ENCODE peak calls at places on chromosomes 12 and 14, in nine cellular contexts. K is breast epithelium, P is foreskin fibroblast, Y is fibroblast of pulmonary artery, E is mesothelial cell of epicardium, H is astrocyte of the cerebellum, J is epithelial cell of esophagus, C is HFFc6, F is cardiac muscle cell. Q is an unnamed sample.

GRCh38 chr14:36940476-36940875 is 231.9 kb downstream of the SLC25A21 start:
- DNase-seq in H (no peak), K (no peak), C (no peak), E (no peak), J (no peak), Y (peak; percentile 4), P (no peak), F (no peak), Q (no peak)

GRCh38 chr12:3897400-3897910 is 24.3 kb upstream of the PARP11 start:
- DNase-seq in E (no peak), K (no peak), Y (no peak), H (no peak), P (no peak), F (no peak), C (no peak), J (no peak), Q (no peak)

GRCh38 chr14:79809849-79810612 is 401.3 kb downstream of the DIO2 start:
- DNase-seq in J (peak; percentile 22), P (no peak), E (no peak), K (no peak), H (no peak), C (no peak), Y (peak; percentile 25), F (peak; percentile 6), Q (no peak)

GRCh38 chr14:94767321-94767878 is 2.5 kb downstream of the GSC start:
- DNase-seq in E (no peak), P (no peak), Y (no peak), H (no peak), C (no peak), K (no peak), F (no peak), J (no peak), Q (no peak)

GRCh38 chr12:85466906-85467305 is 186.9 kb downstream of the ALX1 start:
- DNase-seq in C (no peak), F (no peak), E (no peak), J (peak; percentile 62), H (peak; percentile 5), Y (peak; percentile 35), K (no peak), P (no peak), Q (no peak)

GRCh38 chr12:76199808-76200207 is 115.3 kb upstream of the NAP1L1 start:
- DNase-seq in P (peak; percentile 46), J (no peak), K (no peak), C (peak; percentile 52), Y (peak; percentile 69), F (peak; percentile 75), H (peak; percentile 63), E (no peak), Q (no peak)

GRCh38 chr12:109716512-109717389 is 3.1 kb downstream of the FAM222A start:
- DNase-seq in Y (no peak), E (no peak), K (peak; percentile 48), C (no peak), P (peak; percentile 38), H (no peak), F (peak; percentile 27), J (peak; percentile 33), Q (no peak)

GRCh38 chr12:34595749-34596733 is 573.7 kb downstream of the ALG10 start:
- DNase-seq in H (no peak), F (no peak), J (no peak), E (no peak), P (no peak), Y (no peak), C (no peak), K (no peak), Q (no peak)

GRCh38 chr12:53091756-53092155 is 5.7 kb upstream of the IGFBP6 start:
- DNase-seq in H (no peak), C (no peak), K (no peak), F (no peak), P (no peak), Y (no peak), J (no peak), E (no peak), Q (no peak)

GRCh38 chr12:46677749-46678148 is 148.0 kb downstream of the SLC38A4 start:
- DNase-seq in F (peak; percentile 63), J (peak; percentile 79), E (no peak), C (peak; percentile 51), H (peak; percentile 23), P (no peak), Y (peak; percentile 73), K (no peak), Q (no peak)
- TF ChIP-seq CTCF in F (peak; percentile 38), J (peak; percentile 55), E (no peak), C (peak; percentile 67), H (peak; percentile 41), P (peak; percentile 24), Y (peak; percentile 44), K (no peak), Q (no peak)

GRCh38 chr12:6493580-6494350 is at the start of gene NCAPD2:
- DNase-seq in E (peak; percentile 92), J (peak; percentile 97), K (peak; percentile 95), C (peak; percentile 97), P (peak; percentile 95), F (peak; percentile 96), H (peak; percentile 89), Y (peak; percentile 96), Q (peak; percentile 95)
- TF ChIP-seq CTCF in E (peak; percentile 23), J (peak; percentile 15), K (peak; percentile 46), C (peak; percentile 66), P (peak; percentile 1), F (no peak), H (peak; percentile 17), Y (no peak), Q (no peak)

GRCh38 chr12:5912437-5913334 is 32.4 kb downstream of the ANO2 start:
- DNase-seq in K (no peak), C (no peak), P (no peak), E (no peak), Y (no peak), F (no peak), H (no peak), J (no peak), Q (no peak)
- TF ChIP-seq CTCF in K (no peak), C (peak; percentile 70), P (peak; percentile 9), E (no peak), Y (peak; percentile 14), F (peak; percentile 15), H (peak; percentile 18), J (no peak), Q (no peak)

GRCh38 chr14:106141242-106142220 is 615.1 kb downstream of the TMEM121 start:
- DNase-seq in F (no peak), C (no peak), E (no peak), Y (no peak), P (no peak), K (no peak), H (no peak), J (no peak), Q (peak; percentile 3)
- TF ChIP-seq CTCF in F (no peak), C (no peak), E (no peak), Y (no peak), P (no peak), K (no peak), H (no peak), J (no peak), Q (peak; percentile 26)